ENCODE peak calls at places on chromosomes 13 and 19, in six cellular contexts. E, H, N, W, I and D are unnamed samples.

GRCh38 chr13:43662976-43663375 is 123.8 kb downstream of the ENOX1 start:
- DNase-seq in I (no peak), W (no peak), H (no peak), N (no peak), E (no peak), D (no peak)

GRCh38 chr13:100473087-100473486 is 115.5 kb downstream of the GGACT start:
- DNase-seq in H (no peak), N (no peak), I (peak; percentile 57), E (no peak), W (no peak), D (no peak)

GRCh38 chr19:18274776-18275356 is 614 bp upstream of the IQCN start:
- DNase-seq in I (no peak), E (peak; percentile 72), H (peak; percentile 75), W (peak; percentile 82), N (no peak), D (no peak)

GRCh38 chr13:114050536-114051450 is 76.9 kb upstream of the C13orf46 start:
- DNase-seq in E (no peak), W (no peak), I (no peak), N (no peak), H (no peak), D (no peak)

GRCh38 chr13:28322256-28322895 is 172.6 kb downstream of the FLT1 start:
- DNase-seq in E (no peak), N (no peak), H (no peak), I (no peak), W (no peak), D (no peak)

GRCh38 chr13:110683921-110684320 is 22.0 kb downstream of the CARS2 start:
- DNase-seq in H (no peak), W (no peak), E (no peak), I (no peak), N (no peak), D (no peak)

GRCh38 chr13:59747529-59747928 is 416.2 kb downstream of the DIAPH3 start:
- DNase-seq in H (peak; percentile 4), W (peak; percentile 15), E (no peak), N (no peak), I (no peak), D (peak; percentile 3)

GRCh38 chr13:110400786-110401533 is 93.9 kb downstream of the COL4A2 start:
- DNase-seq in E (no peak), W (no peak), H (no peak), N (no peak), I (no peak), D (no peak)

GRCh38 chr13:26872444-26873173 is 112.0 kb upstream of the GPR12 start:
- DNase-seq in H (peak; percentile 42), N (no peak), I (peak; percentile 92), E (peak; percentile 8), W (peak; percentile 31), D (peak; percentile 24)

GRCh38 chr19:4014541-4015491 is 7.3 kb downstream of the PIAS4 start:
- DNase-seq in W (no peak), N (no peak), E (no peak), I (peak; percentile 87), H (peak; percentile 36), D (no peak)

GRCh38 chr19:44202470-44202869 is 9.9 kb upstream of the ZNF227 start:
- DNase-seq in H (no peak), N (no peak), E (no peak), I (no peak), W (no peak), D (no peak)

GRCh38 chr13:78602561-78603239 is 652 bp downstream of the POU4F1 start:
- DNase-seq in E (no peak), N (no peak), H (peak; percentile 17), W (no peak), I (peak; percentile 63), D (no peak)

GRCh38 chr19:18915639-18916038 is 3.5 kb downstream of the COPE start:
- DNase-seq in E (no peak), W (peak; percentile 54), H (no peak), I (peak; percentile 68), N (no peak), D (peak; percentile 50)

GRCh38 chr19:18860302-18860700 is 28.5 kb downstream of the UPF1 start:
- DNase-seq in W (no peak), H (no peak), E (no peak), I (no peak), N (no peak), D (no peak)

GRCh38 chr13:105007166-105007808 is 1528.2 kb downstream of the EFNB2 start:
- DNase-seq in N (no peak), H (no peak), W (no peak), I (no peak), E (no peak), D (no peak)

GRCh38 chr13:112781881-112782361 is 92.1 kb downstream of the ATP11A start:
- DNase-seq in H (no peak), I (peak; percentile 35), N (no peak), E (no peak), W (no peak), D (no peak)

GRCh38 chr13:20718958-20719566 is 15.6 kb downstream of the IL17D start:
- DNase-seq in N (no peak), W (no peak), H (no peak), E (no peak), I (no peak), D (no peak)

GRCh38 chr13:82698941-82699340 is 1183.3 kb downstream of the SLITRK1 start:
- DNase-seq in E (no peak), W (no peak), N (no peak), H (no peak), I (no peak), D (no peak)

GRCh38 chr19:55141696-55142095 is 7.3 kb downstream of the TNNT1 start:
- DNase-seq in I (peak; percentile 69), H (no peak), N (no peak), W (no peak), E (no peak), D (no peak)

GRCh38 chr19:10167459-10167858 is 27.3 kb downstream of the DNMT1 start:
- DNase-seq in N (no peak), W (no peak), I (no peak), E (no peak), H (no peak), D (no peak)

GRCh38 chr13:40668335-40668734 is 1.9 kb upstream of the FOXO1 start:
- DNase-seq in H (peak; percentile 57), N (no peak), W (peak; percentile 54), I (no peak), E (peak; percentile 66), D (no peak)

GRCh38 chr13:43933378-43933777 is 53.7 kb downstream of the LACC1 start:
- DNase-seq in W (no peak), H (no peak), E (no peak), I (no peak), N (peak; percentile 41), D (no peak)

GRCh38 chr19:17448190-17448967 is at the start of gene TMEM221:
- DNase-seq in H (peak; percentile 77), N (no peak), I (peak; percentile 89), E (peak; percentile 55), W (no peak), D (no peak)

GRCh38 chr13:96032717-96033116 is 20.5 kb downstream of the UGGT2 start:
- DNase-seq in W (no peak), E (no peak), I (no peak), H (no peak), N (no peak), D (no peak)

GRCh38 chr19:33293255-33294057 is 8.9 kb downstream of the CEBPA start:
- DNase-seq in W (peak; percentile 93), E (peak; percentile 94), I (no peak), N (no peak), H (peak; percentile 50), D (no peak)

GRCh38 chr13:109707044-109707794 is 79.2 kb downstream of the IRS2 start:
- DNase-seq in I (no peak), E (no peak), N (no peak), H (no peak), W (no peak), D (no peak)

GRCh38 chr19:11175920-11176319 is 20.3 kb upstream of the SPC24 start:
- DNase-seq in N (no peak), H (no peak), W (no peak), E (no peak), I (no peak), D (no peak)
- TF ChIP-seq CEBPB in N (no peak), H (no peak), W (no peak), E (no peak), I (no peak), D (no peak)

GRCh38 chr19:15412832-15413231 is 6.0 kb downstream of the AKAP8L start:
- DNase-seq in N (no peak), W (no peak), I (no peak), E (no peak), H (no peak), D (no peak)
- H3K4me3 ChIP-seq in N (peak overlapping the region; percentile 10), W (no peak overlapping the region), I (no peak overlapping the region), E (no peak overlapping the region), H (no peak overlapping the region), D (no peak overlapping the region)

GRCh38 chr19:7648265-7649014 is 11.5 kb downstream of the STXBP2 start:
- DNase-seq in N (no peak), E (no peak), I (no peak), W (no peak), H (no peak), D (no peak)
- TF ChIP-seq MAX in N (no peak), E (no peak), I (no peak), W (no peak), H (peak; percentile 51), D (no peak)

GRCh38 chr13:73230714-73231113 is 171.9 kb downstream of the KLF5 start:
- DNase-seq in H (no peak), I (no peak), N (no peak), E (no peak), W (no peak), D (no peak)
- TF ChIP-seq CEBPB in H (no peak), I (no peak), N (no peak), E (no peak), W (no peak), D (no peak)